ENCODE peak calls at places on chromosomes 6 and 20, in six cellular contexts. F is K562, L is GM12878, C is HepG2, X is upper lobe of left lung, B is A549. I is an unnamed sample. For H3K9me3, the result is how much of the 10 kb centered on the place peaks cover.

GRCh38 chr20:59587570-59587969 is 16.8 kb upstream of the PHACTR3 start:
- ATAC-seq in F (no peak), L (no peak), C (no peak), X (no peak), B (no peak), I (no peak)

GRCh38 chr20:29408034-29408695 is 1849.3 kb upstream of the DEFB115 start:
- ATAC-seq in F (peak), L (no peak), C (no peak), X (peak), B (peak), I (peak)

GRCh38 chr20:20521736-20522135 is 153.8 kb downstream of the INSM1 start:
- ATAC-seq in F (no peak), L (no peak), C (no peak), X (no peak), B (no peak), I (no peak)

GRCh38 chr20:887137-887536 is 29.0 kb downstream of the ANGPT4 start:
- ATAC-seq in F (no peak), L (no peak), C (no peak), X (no peak), B (peak), I (no peak)

GRCh38 chr6:141199074-141199473 is 933.7 kb upstream of the GJE1 start:
- ATAC-seq in F (no peak), L (no peak), C (no peak), X (no peak), B (no peak), I (no peak)

GRCh38 chr6:25487012-25487411 is 165.0 kb upstream of the SCGN start:
- ATAC-seq in F (no peak), L (no peak), C (no peak), X (no peak), B (no peak), I (no peak)

GRCh38 chr6:122116912-122117663 is 282.4 kb upstream of the HSF2 start:
- ATAC-seq in F (no peak), L (no peak), C (no peak), X (peak), B (no peak), I (peak)

GRCh38 chr6:157211603-157212455 is 111.5 kb downstream of the TMEM242 start:
- ATAC-seq in F (peak), L (peak), C (peak), X (no peak), B (peak), I (no peak)

GRCh38 chr6:74705451-74705850 is 500.4 kb downstream of the COL12A1 start:
- ATAC-seq in F (no peak), L (peak), C (no peak), X (no peak), B (no peak), I (no peak)

GRCh38 chr6:124955108-124955851 is 7.0 kb upstream of the RNF217 start:
- ATAC-seq in F (peak), L (no peak), C (no peak), X (no peak), B (no peak), I (no peak)

GRCh38 chr6:71419217-71419953 is 130.8 kb downstream of the OGFRL1 start:
- ATAC-seq in F (no peak), L (no peak), C (no peak), X (no peak), B (peak), I (no peak)

GRCh38 chr20:9506337-9506821 is 8.0 kb upstream of the LAMP5 start:
- ATAC-seq in F (no peak), L (no peak), C (no peak), X (peak), B (no peak), I (no peak)

GRCh38 chr6:46271107-46271506 is 100.3 kb upstream of the ENPP5 start:
- ATAC-seq in F (no peak), L (no peak), C (no peak), X (no peak), B (no peak), I (no peak)

GRCh38 chr6:160137989-160138835 is 16.6 kb downstream of the SLC22A1 start:
- ATAC-seq in F (peak), L (peak), C (peak), X (peak), B (peak), I (no peak)

GRCh38 chr20:12695937-12696336 is 312.8 kb upstream of the SPTLC3 start:
- ATAC-seq in F (no peak), L (no peak), C (peak), X (no peak), B (no peak), I (no peak)

GRCh38 chr20:23042270-23042669 is 7.2 kb downstream of the SSTR4 start:
- ATAC-seq in F (no peak), L (no peak), C (no peak), X (no peak), B (no peak), I (no peak)

GRCh38 chr20:3297096-3297411 is 58.1 kb upstream of the SLC4A11 start:
- ATAC-seq in F (no peak), L (no peak), C (no peak), X (peak), B (no peak), I (no peak)

GRCh38 chr6:166624275-166624674 is 2.8 kb downstream of the RPS6KA2 start:
- ATAC-seq in F (no peak), L (no peak), C (no peak), X (peak), B (no peak), I (peak)
- TF ChIP-seq EP300 in F (no peak), L (no peak), C (no peak), X (peak), B (no peak), I (no peak)

GRCh38 chr20:56003111-56003800 is 2.1 kb downstream of the CBLN4 start:
- ATAC-seq in F (no peak), L (no peak), C (no peak), X (peak), B (no peak), I (no peak)
- H3K9me3 ChIP-seq in F (under half), L (under half), C (half or more), X (under half), B (under half), I (under half)

DNA sequence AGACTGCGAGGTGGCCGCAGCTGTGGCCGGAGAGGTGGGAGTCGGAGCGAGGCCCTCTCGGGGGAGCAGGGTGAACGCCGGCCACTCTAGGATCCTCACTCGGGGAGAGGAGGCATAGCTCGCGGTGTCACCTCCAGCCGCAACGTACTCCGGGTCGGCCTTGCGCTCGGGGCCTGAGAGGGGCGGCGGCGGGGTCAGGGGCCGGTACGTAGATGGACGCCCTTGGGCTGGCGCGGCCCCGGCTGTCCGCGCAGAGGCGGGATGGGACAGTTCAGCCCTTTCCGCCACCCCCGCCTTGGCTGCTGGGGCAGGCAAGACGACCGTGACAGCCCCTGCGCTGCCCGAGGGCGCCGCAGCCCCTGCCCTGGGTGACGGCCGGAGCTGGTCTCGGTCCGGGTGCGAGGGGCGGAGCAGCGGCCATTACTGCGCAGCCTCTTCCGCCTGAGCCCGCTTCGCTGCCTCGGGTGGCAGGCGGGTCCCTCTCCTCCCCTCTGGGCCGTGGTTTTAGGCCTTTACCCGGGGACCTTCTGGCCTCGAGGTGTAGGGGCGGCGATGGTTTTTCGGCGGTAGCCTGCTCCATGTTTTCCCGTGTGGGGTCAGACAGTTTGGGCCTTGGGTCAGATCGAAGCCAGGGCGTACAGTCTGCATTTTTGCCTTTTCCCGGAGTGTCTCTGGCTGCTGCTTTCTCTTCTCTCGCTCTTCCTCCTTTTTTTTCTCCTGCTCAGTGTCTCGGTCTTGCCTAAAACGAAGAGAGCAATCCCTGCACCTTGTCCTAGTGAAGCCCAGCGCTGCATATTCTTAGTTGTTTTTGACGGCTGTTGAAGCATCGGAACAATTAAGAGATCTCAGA is 453 bp downstream of the RNF146 start:
- ATAC-seq in F (peak), L (peak), C (peak), X (peak), B (peak), I (peak)
- H3K27ac ChIP-seq in F (peak), L (peak), C (peak), X (peak), B (peak), I (peak)

DNA sequence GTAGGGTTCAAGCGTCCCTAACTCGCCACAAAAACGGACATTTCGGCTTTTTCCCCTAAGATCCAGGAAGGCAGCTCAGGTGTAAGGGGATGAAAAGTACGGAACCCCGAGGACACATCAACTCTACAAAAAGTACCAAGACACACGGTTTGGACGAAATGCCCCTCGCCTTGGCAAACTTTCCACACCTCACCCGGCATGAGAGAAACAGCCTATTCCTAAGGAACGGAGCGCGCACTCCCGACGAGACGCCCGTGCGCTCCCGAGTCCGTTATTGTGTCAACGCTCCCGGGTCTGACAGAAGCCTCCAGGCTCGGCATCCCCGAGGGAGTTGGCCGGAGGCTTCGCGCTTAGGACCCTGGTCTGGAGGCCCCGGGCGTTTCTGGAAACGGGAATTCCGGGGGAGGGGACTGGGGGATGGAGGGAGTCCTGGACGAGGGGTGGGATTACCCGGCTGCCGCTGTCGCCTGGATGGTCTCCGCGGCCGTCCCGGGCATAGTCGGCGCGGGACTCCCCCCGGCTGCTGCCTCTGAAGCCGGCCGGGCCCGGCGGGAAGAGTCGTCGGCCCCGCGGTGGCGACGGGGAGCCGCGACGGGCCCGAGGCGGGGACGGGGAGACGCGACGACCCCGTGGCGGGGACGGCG is 808 bp downstream of the ZNF318 start:
- ATAC-seq in F (peak), L (no peak), C (peak), X (peak), B (peak), I (peak)
- TF ChIP-seq EP300 in F (no peak), L (no peak), C (no peak), X (no peak), B (no peak), I (no peak)

GRCh38 chr6:17007749-17008148 is 94.1 kb upstream of the STMND1 start:
- ATAC-seq in F (no peak), L (no peak), C (no peak), X (no peak), B (no peak), I (no peak)

GRCh38 chr6:17002123-17002522 is 99.7 kb upstream of the STMND1 start:
- ATAC-seq in F (no peak), L (no peak), C (no peak), X (no peak), B (no peak), I (no peak)

GRCh38 chr6:17001188-17001587 is 100.7 kb upstream of the STMND1 start:
- ATAC-seq in F (no peak), L (no peak), C (no peak), X (no peak), B (no peak), I (no peak)

GRCh38 chr6:16999486-17000436 is 102.1 kb upstream of the STMND1 start:
- ATAC-seq in F (no peak), L (no peak), C (no peak), X (peak), B (no peak), I (peak)

DNA sequence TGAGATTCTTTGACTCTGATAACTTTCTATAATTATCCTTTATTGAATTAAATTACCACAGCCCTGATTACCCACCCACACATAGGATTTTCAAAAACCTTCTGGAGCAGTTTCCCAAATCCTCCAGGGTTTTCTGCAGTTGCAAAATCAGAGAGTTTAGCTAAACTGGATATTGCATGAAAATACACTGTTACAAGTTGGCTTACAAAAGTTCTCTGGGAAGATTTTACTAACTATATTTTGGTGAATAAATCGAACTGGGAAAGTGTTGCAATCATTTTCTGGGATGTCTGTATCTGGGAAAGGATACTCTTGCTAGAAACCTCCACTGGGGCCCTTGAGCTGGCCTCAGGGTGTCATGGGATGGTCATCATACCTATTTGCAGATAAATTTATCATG is 97.6 kb upstream of the STMND1 start:
- ATAC-seq in F (no peak), L (no peak), C (no peak), X (peak), B (no peak), I (peak)
- H3K9me3 ChIP-seq in F (under half), L (under half), C (under half), X (under half), B (under half), I (under half)